ENCODE peak calls at places on chromosomes 3 and 15, in five cellular contexts. R, V, I, C and J are unnamed samples.

GRCh38 chr3:166257715-166258114 is 420.5 kb upstream of the BCHE start:
- DNase-seq in R (no peak), V (no peak), I (no peak), C (no peak), J (no peak)

GRCh38 chr3:58965870-58966269 is 84.0 kb downstream of the CFAP20DC start:
- DNase-seq in R (no peak), V (no peak), I (peak; percentile 82), C (no peak), J (no peak)

GRCh38 chr3:108713801-108714200 is 43.4 kb downstream of the RETNLB start:
- DNase-seq in R (no peak), V (no peak), I (no peak), C (no peak), J (no peak)

GRCh38 chr15:68375191-68375631 is 56.8 kb downstream of the ITGA11 start:
- DNase-seq in R (no peak), V (no peak), I (no peak), C (no peak), J (no peak)

GRCh38 chr15:63752075-63752684 is 81.6 kb downstream of the HERC1 start:
- DNase-seq in R (peak; percentile 60), V (peak; percentile 71), I (peak; percentile 74), C (peak; percentile 40), J (peak; percentile 76)

GRCh38 chr15:59764775-59765174 is 75.7 kb upstream of the BNIP2 start:
- DNase-seq in R (peak; percentile 13), V (no peak), I (no peak), C (no peak), J (peak; percentile 14)

GRCh38 chr3:31469385-31469784 is 63.3 kb upstream of the STT3B start:
- DNase-seq in R (no peak), V (no peak), I (no peak), C (no peak), J (no peak)

GRCh38 chr15:59814409-59814808 is 125.3 kb upstream of the BNIP2 start:
- DNase-seq in R (no peak), V (no peak), I (no peak), C (no peak), J (no peak)

GRCh38 chr3:27685474-27685873 is 36.6 kb downstream of the EOMES start:
- DNase-seq in R (no peak), V (no peak), I (no peak), C (no peak), J (no peak)

GRCh38 chr3:71185733-71186455 is 397.6 kb downstream of the FOXP1 start:
- DNase-seq in R (no peak), V (no peak), I (peak; percentile 57), C (peak; percentile 59), J (peak; percentile 20)

GRCh38 chr15:85475317-85475701 is 94.9 kb downstream of the AKAP13 start:
- DNase-seq in R (no peak), V (no peak), I (no peak), C (no peak), J (peak; percentile 43)

GRCh38 chr3:98518816-98519215 is 3.9 kb downstream of the CLDND1 start:
- DNase-seq in R (no peak), V (no peak), I (no peak), C (no peak), J (no peak)

GRCh38 chr15:53209396-53210042 is 419.4 kb upstream of the ONECUT1 start:
- DNase-seq in R (no peak), V (no peak), I (no peak), C (peak; percentile 75), J (no peak)

GRCh38 chr15:39586387-39587171 is 5.7 kb downstream of the THBS1 start:
- DNase-seq in R (no peak), V (no peak), I (peak; percentile 70), C (peak; percentile 66), J (no peak)

GRCh38 chr3:116148881-116149530 is 296.3 kb downstream of the LSAMP start:
- DNase-seq in R (no peak), V (no peak), I (peak; percentile 64), C (no peak), J (peak; percentile 67)

GRCh38 chr3:108393128-108393900 is 97.0 kb downstream of the HHLA2 start:
- DNase-seq in R (no peak), V (no peak), I (no peak), C (no peak), J (no peak)

GRCh38 chr3:4166540-4166939 is 136.6 kb upstream of the SETMAR start:
- DNase-seq in R (no peak), V (no peak), I (no peak), C (no peak), J (no peak)

GRCh38 chr15:81281176-81281735 is 42.7 kb downstream of the STARD5 start:
- DNase-seq in R (no peak), V (no peak), I (no peak), C (no peak), J (no peak)

GRCh38 chr3:115937054-115937453 is 313.7 kb downstream of the GAP43 start:
- DNase-seq in R (no peak), V (no peak), I (no peak), C (no peak), J (peak; percentile 51)

GRCh38 chr15:29988689-29989088 is 94.1 kb upstream of the GOLGA8J start:
- DNase-seq in R (no peak), V (no peak), I (no peak), C (no peak), J (peak; percentile 7)

GRCh38 chr3:196397941-196398340 is 34.3 kb downstream of the UBXN7 start:
- DNase-seq in R (no peak), V (no peak), I (no peak), C (no peak), J (no peak)

GRCh38 chr15:98226149-98226548 is 265.6 kb downstream of the ARRDC4 start:
- DNase-seq in R (no peak), V (no peak), I (no peak), C (peak; percentile 66), J (no peak)

GRCh38 chr15:34514251-34514760 is 69.1 kb downstream of the GOLGA8B start:
- DNase-seq in R (no peak), V (peak; percentile 65), I (peak; percentile 64), C (no peak), J (peak; percentile 30)

GRCh38 chr3:173399001-173399400 is 1.5 kb downstream of the NLGN1 start:
- DNase-seq in R (no peak), V (no peak), I (no peak), C (no peak), J (no peak)

GRCh38 chr3:73766599-73767378 is 142.0 kb upstream of the PDZRN3 start:
- DNase-seq in R (no peak), V (peak; percentile 3), I (peak; percentile 87), C (no peak), J (peak; percentile 18)

GRCh38 chr15:82165948-82166376 is 96.6 kb downstream of the EFL1 start:
- DNase-seq in R (no peak), V (no peak), I (peak; percentile 40), C (no peak), J (no peak)

GRCh38 chr15:40150163-40150925 is 10.5 kb upstream of the BUB1B start:
- DNase-seq in R (peak; percentile 31), V (no peak), I (peak; percentile 59), C (peak; percentile 97), J (peak; percentile 71)

GRCh38 chr3:58073315-58074125 is 65.3 kb downstream of the FLNB start:
- DNase-seq in R (no peak), V (no peak), I (no peak), C (no peak), J (no peak)

GRCh38 chr3:57910988-57911387 is 97.2 kb upstream of the FLNB start:
- DNase-seq in R (peak; percentile 27), V (peak; percentile 57), I (peak; percentile 40), C (no peak), J (peak; percentile 5)

GRCh38 chr15:25468611-25469010 is 29.8 kb upstream of the UBE3A start:
- DNase-seq in R (no peak), V (no peak), I (no peak), C (no peak), J (no peak)

GRCh38 chr3:14886101-14886500 is 61.3 kb upstream of the NR2C2 start:
- DNase-seq in R (no peak), V (no peak), I (no peak), C (no peak), J (no peak)

DNA sequence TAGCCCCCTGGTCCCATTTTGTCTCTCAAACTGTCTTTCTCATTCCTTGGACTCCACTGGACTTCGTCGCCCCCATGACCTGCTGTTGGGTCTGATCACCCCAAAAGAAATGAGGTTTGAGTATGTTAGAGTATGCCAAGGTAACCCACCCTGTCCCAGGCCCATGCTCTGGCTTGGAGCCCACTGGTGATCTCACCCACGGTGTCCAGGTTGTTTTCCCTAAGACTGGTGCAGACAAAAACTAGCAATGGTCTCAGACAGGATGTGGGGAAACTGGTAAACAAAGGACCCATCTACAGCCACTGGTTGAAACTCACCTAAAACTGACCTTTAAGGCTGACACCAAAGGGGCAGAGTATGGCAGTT is 38.9 kb downstream of the EFCAB12 start:
- DNase-seq in R (no peak), V (no peak), I (no peak), C (no peak), J (no peak)
- H3K27ac ChIP-seq in R (peak overlapping the region; percentile 63), V (no peak overlapping the region), I (peak overlapping the region; percentile 77), C (no peak overlapping the region), J (no peak overlapping the region)

DNA sequence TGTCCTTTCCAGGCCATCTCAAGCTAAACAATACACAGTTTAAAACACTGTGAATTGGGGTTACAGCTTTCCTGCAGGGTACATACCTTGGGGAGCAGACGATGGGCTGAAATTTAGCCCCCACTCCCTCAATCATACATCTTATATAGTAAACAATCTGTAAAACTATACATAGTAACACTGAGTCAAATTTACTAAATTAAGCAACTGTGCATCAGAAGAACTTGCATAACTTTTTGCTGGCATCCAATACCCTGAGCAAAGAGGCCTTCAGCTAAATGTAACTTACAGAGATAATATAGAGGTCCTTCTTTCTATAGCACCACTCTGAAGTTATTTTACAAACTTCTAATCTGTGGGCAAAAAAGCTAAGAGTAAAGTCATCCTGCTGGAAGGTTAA is 603.6 kb upstream of the TGFBR2 start:
- DNase-seq in R (no peak), V (no peak), I (peak; percentile 29), C (no peak), J (no peak)
- TF ChIP-seq EZH2 in R (no peak), V (no peak), I (no peak), C (no peak), J (no peak)

DNA sequence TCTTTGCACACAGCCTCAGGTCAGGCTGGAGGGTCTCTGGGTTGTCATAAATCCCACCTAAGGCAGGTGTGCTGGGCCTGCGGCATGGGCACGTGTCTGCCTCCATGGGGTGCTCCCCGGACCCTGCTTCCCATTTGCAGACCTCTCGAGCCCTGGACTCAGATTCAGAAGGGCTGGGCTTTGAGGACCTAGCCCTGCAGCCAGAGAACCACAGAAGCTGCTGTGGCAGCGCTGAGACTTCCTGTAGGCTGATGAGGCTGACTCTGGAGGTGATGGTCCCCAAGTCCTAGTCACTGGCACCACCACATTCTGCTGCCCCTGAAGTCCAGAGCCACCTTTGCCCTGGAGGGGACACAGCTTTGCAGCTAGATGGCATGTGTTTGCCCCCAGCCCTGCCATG is 156.4 kb downstream of the LRRC28 start:
- DNase-seq in R (no peak), V (no peak), I (no peak), C (no peak), J (no peak)
- H3K4me1 ChIP-seq in R (no peaks in the 10 kb centered on the region), V (no peaks in the 10 kb centered on the region), I (peaks cover 9% of the 10 kb centered on the region), C (peaks cover 10% of the 10 kb centered on the region), J (peaks cover 41% of the 10 kb centered on the region)

GRCh38 chr3:45560270-45561020 is 34.1 kb upstream of the LIMD1 start:
- DNase-seq in R (no peak), V (no peak), I (peak; percentile 79), C (no peak), J (no peak)
- H3K27ac ChIP-seq in R (no peak overlapping the region), V (peak overlapping the region; percentile 55), I (peak overlapping the region; percentile 13), C (no peak overlapping the region), J (no peak overlapping the region)